ENCODE peak calls at places on chromosomes 16 and 17, in eight cellular contexts. L is brain microvascular endothelial cell; P is stimulated activated CD4-positive, alpha-beta T cell treated with anti-CD3 and anti-CD28 coated beads, Interleukin-15, amount 100 ng/mL, for 24 hours; I is glutamatergic neuron; U is substantia nigra; E is H7; K is AG08395; X is T follicular helper cell. R is an unnamed sample.

GRCh38 chr16:83689385-83689831 is 118.4 kb upstream of the HSBP1 start:
- DNase-seq in L (peak), P (peak), I (no peak), U (no peak), E (peak), K (peak), X (no peak), R (no peak)

GRCh38 chr17:73639322-73639721 is 4.9 kb downstream of the SDK2 start:
- DNase-seq in L (no peak), P (no peak), I (no peak), U (no peak), E (peak), K (no peak), X (no peak), R (peak)

GRCh38 chr17:65047939-65048338 is 8.6 kb downstream of the GNA13 start:
- DNase-seq in L (no peak), P (no peak), I (no peak), U (no peak), E (no peak), K (no peak), X (no peak), R (no peak)

GRCh38 chr17:68398731-68399637 is 58.3 kb downstream of the WIPI1 start:
- DNase-seq in L (peak), P (peak), I (peak), U (peak), E (peak), K (peak), X (no peak), R (peak)

GRCh38 chr17:9022553-9023388 is 1.5 kb downstream of the NTN1 start:
- DNase-seq in L (no peak), P (peak), I (peak), U (no peak), E (peak), K (no peak), X (no peak), R (peak)

GRCh38 chr16:68351991-68352431 is 41.2 kb downstream of the PRMT7 start:
- DNase-seq in L (no peak), P (no peak), I (no peak), U (no peak), E (no peak), K (no peak), X (no peak), R (peak)

GRCh38 chr17:47738178-47738577 is 5.1 kb downstream of the TBX21 start:
- DNase-seq in L (no peak), P (no peak), I (no peak), U (no peak), E (no peak), K (no peak), X (no peak), R (no peak)

GRCh38 chr17:61144137-61144536 is 255.5 kb upstream of the TBX2 start:
- DNase-seq in L (peak), P (no peak), I (no peak), U (no peak), E (no peak), K (no peak), X (no peak), R (no peak)

GRCh38 chr16:12079411-12079965 is 103.0 kb downstream of the SNX29 start:
- DNase-seq in L (no peak), P (no peak), I (no peak), U (no peak), E (no peak), K (no peak), X (no peak), R (no peak)

GRCh38 chr17:8118769-8119574 is 658 bp upstream of the ALOXE3 start:
- DNase-seq in L (peak), P (peak), I (peak), U (peak), E (peak), K (peak), X (peak), R (peak)

GRCh38 chr16:72312862-72313261 is 140.9 kb upstream of the PMFBP1 start:
- DNase-seq in L (peak), P (no peak), I (no peak), U (no peak), E (no peak), K (peak), X (no peak), R (no peak)